ENCODE peak calls at places on chromosomes 16 and 17, in four cellular contexts. R is A549, W is suprapubic skin, A is HCT116. C is an unnamed sample.

GRCh38 chr17:61729690-61730268 is 133.5 kb downstream of the BRIP1 start:
- DNase-seq in R (no peak), W (no peak), A (no peak), C (no peak)

GRCh38 chr17:30336369-30337171 is 2.7 kb upstream of the TMIGD1 start:
- DNase-seq in A (peak), W (no peak), R (peak), C (no peak)

GRCh38 chr16:58379736-58380135 is 12.5 kb upstream of the GINS3 start:
- DNase-seq in A (no peak), W (no peak), R (no peak), C (no peak)

GRCh38 chr16:67000384-67001158 is 12.2 kb downstream of the CES4A start:
- DNase-seq in W (peak), A (no peak), R (no peak), C (peak)

GRCh38 chr17:43570518-43570928 is 24.4 kb upstream of the ETV4 start:
- DNase-seq in W (no peak), R (peak), A (no peak), C (no peak)

GRCh38 chr16:2482181-2483107 is 7.5 kb downstream of the TBC1D24 start:
- DNase-seq in A (no peak), W (no peak), R (no peak), C (no peak)

GRCh38 chr16:986925-987581 is 5.5 kb downstream of the SOX8 start:
- DNase-seq in W (no peak), R (no peak), A (no peak), C (no peak)

GRCh38 chr17:81599719-81600486 is 37.0 kb downstream of the NPLOC4 start:
- DNase-seq in W (no peak), R (no peak), A (no peak), C (peak)

GRCh38 chr17:40311575-40311974 is 2.6 kb downstream of the RARA start:
- DNase-seq in W (peak), A (no peak), R (no peak), C (peak)

GRCh38 chr16:79415983-79416641 is 184.4 kb downstream of the MAF start:
- DNase-seq in R (no peak), A (no peak), W (no peak), C (no peak)

GRCh38 chr16:46746821-46747776 is 1.0 kb downstream of the MYLK3 start:
- DNase-seq in R (no peak), A (no peak), W (peak), C (peak)

GRCh38 chr17:39229274-39229913 is 3.6 kb upstream of the STAC2 start:
- DNase-seq in A (no peak), W (no peak), R (no peak), C (no peak)

GRCh38 chr17:45088741-45089140 is 27.6 kb downstream of the NMT1 start:
- DNase-seq in W (no peak), R (no peak), A (no peak), C (no peak)

GRCh38 chr17:6786618-6787017 is 10.6 kb downstream of the FBXO39 start:
- DNase-seq in R (peak), W (no peak), A (no peak), C (no peak)

GRCh38 chr17:6780886-6781285 is 4.9 kb downstream of the FBXO39 start:
- DNase-seq in A (no peak), W (no peak), R (no peak), C (no peak)

GRCh38 chr17:6779411-6779810 is 3.4 kb downstream of the FBXO39 start:
- DNase-seq in W (no peak), A (no peak), R (no peak), C (no peak)

GRCh38 chr17:6780001-6780400 is 4.0 kb downstream of the FBXO39 start:
- DNase-seq in W (no peak), R (no peak), A (no peak), C (no peak)

GRCh38 chr17:6782244-6782643 is 6.2 kb downstream of the FBXO39 start:
- DNase-seq in A (no peak), W (no peak), R (no peak), C (no peak)
- H3K27ac ChIP-seq in A (no peak), W (no peak), R (no peak), C (no peak)

DNA sequence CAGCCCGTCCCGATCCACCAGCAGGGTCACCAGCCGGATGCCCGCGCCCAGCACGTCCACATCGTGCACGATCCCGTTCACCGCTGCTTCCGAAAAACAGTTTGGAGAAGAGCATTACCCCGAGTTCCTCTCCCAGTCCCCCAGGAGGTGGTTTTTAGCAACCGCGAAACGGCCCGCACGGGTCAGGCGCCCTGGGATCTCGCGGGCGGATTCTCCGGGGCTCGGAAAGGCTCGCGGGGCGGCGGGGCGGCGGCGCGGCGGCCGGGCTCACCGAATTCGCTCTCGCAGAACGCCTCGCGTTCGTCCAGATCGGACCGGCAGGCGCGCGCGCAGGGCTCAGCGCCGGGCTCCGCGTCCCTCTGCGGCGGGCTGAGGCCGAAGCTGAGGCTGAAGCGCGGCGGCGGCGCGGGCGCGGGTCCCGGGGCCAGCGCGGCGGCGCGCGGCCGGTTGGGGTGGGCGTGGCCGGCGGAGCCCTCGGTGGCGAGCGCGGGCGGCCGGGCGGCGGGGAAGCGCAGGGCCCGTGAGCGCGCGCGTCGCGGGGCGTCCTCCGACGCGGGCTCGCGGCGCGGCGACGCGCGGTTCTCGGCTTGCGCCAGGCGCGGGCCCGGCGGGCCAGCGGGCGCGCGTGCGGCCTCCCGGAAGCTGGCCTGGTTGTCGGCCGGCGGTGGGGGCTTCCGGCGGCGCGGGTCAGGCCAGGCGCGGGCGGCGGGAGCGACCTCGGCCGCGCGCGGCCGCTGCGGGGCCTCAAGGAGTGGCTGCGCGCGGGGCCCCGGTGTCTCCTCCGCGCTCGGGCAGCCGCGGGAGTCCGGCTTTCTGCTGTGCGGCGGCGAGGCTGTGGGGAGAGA is 2.9 kb downstream of the C17orf58 start:
- DNase-seq in A (peak), R (peak), W (peak), C (peak)
- TF ChIP-seq POLR2A in A (peak), R (peak), W (peak), C (peak)

DNA sequence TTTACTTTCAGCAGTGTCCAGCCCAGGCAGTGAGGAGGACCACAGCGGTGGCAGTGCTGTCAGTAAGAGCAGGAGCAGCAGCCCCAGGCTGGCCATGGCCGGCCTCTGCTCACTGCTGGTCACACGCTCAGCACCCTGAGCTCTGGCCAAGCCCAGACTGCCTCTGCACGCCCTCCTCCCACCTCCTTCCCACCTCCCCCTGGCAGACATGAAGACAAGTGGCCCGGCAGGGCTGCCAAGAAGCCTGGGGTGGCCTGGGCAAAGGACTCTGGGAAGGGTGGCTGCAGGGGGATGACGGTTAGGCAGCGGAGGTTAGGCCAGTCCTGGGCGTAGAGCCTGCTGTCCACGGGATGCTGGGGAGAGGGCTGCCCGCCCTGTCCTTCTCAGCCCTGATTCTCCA is at the start of gene C16orf89:
- DNase-seq in W (no peak), A (no peak), R (no peak), C (no peak)
- H3K27ac ChIP-seq in W (no peak), A (no peak), R (no peak), C (no peak)

DNA sequence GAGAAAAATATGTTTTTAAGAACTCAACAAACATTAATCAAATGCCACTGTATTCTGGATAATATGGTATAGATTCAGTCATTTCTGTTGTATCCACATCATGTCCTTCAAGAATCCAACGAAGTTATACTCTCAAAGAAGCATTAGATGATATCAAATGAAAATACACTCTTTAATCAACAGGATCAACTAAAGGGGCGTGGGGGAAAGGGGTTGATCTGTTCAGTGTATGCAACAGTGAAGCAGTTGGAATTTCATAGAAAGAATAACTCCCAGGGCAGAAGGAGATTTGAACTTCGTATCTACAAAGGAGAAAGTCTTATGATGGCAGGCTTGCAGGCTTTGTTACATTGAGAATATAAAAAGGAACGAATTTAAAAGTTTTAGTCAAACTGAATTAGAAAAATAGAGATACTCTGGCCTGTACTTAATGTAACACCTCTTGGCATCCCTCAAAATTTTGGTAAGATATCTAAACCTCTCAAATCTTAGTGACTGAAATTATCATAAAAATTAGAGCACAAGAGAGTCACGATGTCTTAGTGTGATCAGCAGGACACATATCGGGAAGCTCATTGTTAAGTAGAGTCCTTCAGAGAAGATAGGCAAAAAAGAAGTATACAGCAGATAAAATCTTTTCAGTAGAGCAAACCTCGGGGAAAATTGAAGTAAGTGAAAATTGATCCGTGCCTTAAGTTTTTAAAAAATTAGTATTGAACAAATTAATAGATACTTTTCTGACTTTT is 431.4 kb downstream of the KCNJ18 start:
- DNase-seq in W (no peak), R (no peak), A (no peak), C (no peak)
- TF ChIP-seq POLR2A in W (no peak), R (no peak), A (no peak), C (no peak)